ENCODE peak calls at places on chromosomes 1 and 21, in five cellular contexts. One of them, this sample, is unnamed.

GRCh38 chr1:215878843-215879242 is 311.7 kb downstream of the KCTD3 start:
- DNase-seq in glutamatergic neuron: no peak
- DNase-seq in natural killer cell: no peak
- DNase-seq in fibroblast of mammary gland: no peak
- DNase-seq in astrocyte: no peak
- DNase-seq in this sample: no peak

GRCh38 chr1:233295775-233296322 is 324 bp upstream of the PCNX2 start:
- DNase-seq in natural killer cell: no peak
- DNase-seq in fibroblast of mammary gland: peak
- DNase-seq in astrocyte: no peak
- DNase-seq in glutamatergic neuron: peak
- DNase-seq in this sample: no peak

GRCh38 chr1:225998560-225999226 is 450 bp downstream of the SDE2 start:
- DNase-seq in fibroblast of mammary gland: peak
- DNase-seq in natural killer cell: no peak
- DNase-seq in astrocyte: peak
- DNase-seq in glutamatergic neuron: no peak
- DNase-seq in this sample: no peak

GRCh38 chr1:176241385-176242015 is 34.4 kb upstream of the COP1 start:
- DNase-seq in astrocyte: peak
- DNase-seq in fibroblast of mammary gland: peak
- DNase-seq in glutamatergic neuron: no peak
- DNase-seq in natural killer cell: no peak
- DNase-seq in this sample: no peak

GRCh38 chr1:172357753-172358152 is 62.7 kb upstream of the C1orf105 start:
- DNase-seq in glutamatergic neuron: no peak
- DNase-seq in fibroblast of mammary gland: no peak
- DNase-seq in astrocyte: no peak
- DNase-seq in natural killer cell: no peak
- DNase-seq in this sample: no peak

GRCh38 chr1:58045094-58045493 is 501.4 kb downstream of the OMA1 start:
- DNase-seq in glutamatergic neuron: no peak
- DNase-seq in astrocyte: no peak
- DNase-seq in fibroblast of mammary gland: no peak
- DNase-seq in natural killer cell: no peak
- DNase-seq in this sample: no peak

GRCh38 chr1:61170328-61171238 is 88.2 kb downstream of the NFIA start:
- DNase-seq in astrocyte: no peak
- DNase-seq in fibroblast of mammary gland: peak
- DNase-seq in natural killer cell: no peak
- DNase-seq in glutamatergic neuron: no peak
- DNase-seq in this sample: no peak

GRCh38 chr1:112172294-112172882 is 182.9 kb upstream of the KCND3 start:
- DNase-seq in natural killer cell: no peak
- DNase-seq in glutamatergic neuron: no peak
- DNase-seq in astrocyte: peak
- DNase-seq in fibroblast of mammary gland: peak
- DNase-seq in this sample: no peak

GRCh38 chr1:244383278-244383884 is 68.3 kb downstream of the ADSS2 start:
- DNase-seq in fibroblast of mammary gland: no peak
- DNase-seq in glutamatergic neuron: no peak
- DNase-seq in astrocyte: no peak
- DNase-seq in natural killer cell: no peak
- DNase-seq in this sample: no peak

GRCh38 chr1:218299416-218299815 is 14.3 kb downstream of the RRP15 start:
- DNase-seq in astrocyte: peak
- DNase-seq in glutamatergic neuron: no peak
- DNase-seq in natural killer cell: no peak
- DNase-seq in fibroblast of mammary gland: peak
- DNase-seq in this sample: no peak

GRCh38 chr1:161932668-161933067 is 91.0 kb downstream of the OLFML2B start:
- DNase-seq in astrocyte: no peak
- DNase-seq in natural killer cell: no peak
- DNase-seq in glutamatergic neuron: no peak
- DNase-seq in fibroblast of mammary gland: peak
- DNase-seq in this sample: no peak

GRCh38 chr1:10212476-10212875 is 2.1 kb downstream of the KIF1B start:
- DNase-seq in glutamatergic neuron: no peak
- DNase-seq in fibroblast of mammary gland: no peak
- DNase-seq in astrocyte: no peak
- DNase-seq in natural killer cell: no peak
- DNase-seq in this sample: no peak

GRCh38 chr1:221439008-221439733 is 302.7 kb downstream of the DUSP10 start:
- DNase-seq in astrocyte: peak
- DNase-seq in natural killer cell: no peak
- DNase-seq in fibroblast of mammary gland: peak
- DNase-seq in glutamatergic neuron: no peak
- DNase-seq in this sample: no peak

GRCh38 chr21:36929622-36930021 is 36.8 kb downstream of the HLCS start:
- DNase-seq in glutamatergic neuron: no peak
- DNase-seq in fibroblast of mammary gland: peak
- DNase-seq in natural killer cell: no peak
- DNase-seq in astrocyte: no peak
- DNase-seq in this sample: no peak

GRCh38 chr1:11178021-11179015 is 10.8 kb upstream of the ANGPTL7 start:
- DNase-seq in natural killer cell: no peak
- DNase-seq in fibroblast of mammary gland: peak
- DNase-seq in glutamatergic neuron: no peak
- DNase-seq in astrocyte: peak
- DNase-seq in this sample: no peak

GRCh38 chr1:17551755-17552234 is 12.3 kb downstream of the ARHGEF10L start:
- DNase-seq in natural killer cell: no peak
- DNase-seq in glutamatergic neuron: peak
- DNase-seq in fibroblast of mammary gland: peak
- DNase-seq in astrocyte: no peak
- DNase-seq in this sample: no peak

GRCh38 chr21:15333943-15334342 is 269.1 kb upstream of the NRIP1 start:
- DNase-seq in fibroblast of mammary gland: no peak
- DNase-seq in natural killer cell: no peak
- DNase-seq in astrocyte: no peak
- DNase-seq in glutamatergic neuron: no peak
- DNase-seq in this sample: no peak

GRCh38 chr1:153612755-153613331 is at the start of gene S100A16:
- DNase-seq in natural killer cell: no peak
- DNase-seq in glutamatergic neuron: no peak
- DNase-seq in astrocyte: peak
- DNase-seq in fibroblast of mammary gland: peak
- DNase-seq in this sample: no peak

GRCh38 chr1:243882276-243882675 is 32.2 kb upstream of the AKT3 start:
- DNase-seq in natural killer cell: no peak
- DNase-seq in fibroblast of mammary gland: peak
- DNase-seq in glutamatergic neuron: no peak
- DNase-seq in astrocyte: peak
- DNase-seq in this sample: no peak

GRCh38 chr1:41894778-41895483 is 23.8 kb downstream of the HIVEP3 start:
- DNase-seq in astrocyte: no peak
- DNase-seq in glutamatergic neuron: no peak
- DNase-seq in natural killer cell: no peak
- DNase-seq in fibroblast of mammary gland: no peak
- DNase-seq in this sample: no peak

GRCh38 chr1:60000625-60001024 is 72.9 kb downstream of the C1orf87 start:
- DNase-seq in natural killer cell: no peak
- DNase-seq in glutamatergic neuron: no peak
- DNase-seq in astrocyte: no peak
- DNase-seq in fibroblast of mammary gland: no peak
- DNase-seq in this sample: no peak

GRCh38 chr21:34132202-34132601 is 58.8 kb downstream of the MRPS6 start:
- DNase-seq in glutamatergic neuron: no peak
- DNase-seq in natural killer cell: no peak
- DNase-seq in astrocyte: no peak
- DNase-seq in fibroblast of mammary gland: no peak
- DNase-seq in this sample: no peak

GRCh38 chr1:235557495-235557894 is 53.2 kb upstream of the B3GALNT2 start:
- DNase-seq in fibroblast of mammary gland: no peak
- DNase-seq in astrocyte: no peak
- DNase-seq in natural killer cell: no peak
- DNase-seq in glutamatergic neuron: peak
- DNase-seq in this sample: no peak

GRCh38 chr1:208029381-208030319 is 118.7 kb upstream of the CD34 start:
- DNase-seq in astrocyte: peak
- DNase-seq in fibroblast of mammary gland: peak
- DNase-seq in natural killer cell: no peak
- DNase-seq in glutamatergic neuron: no peak
- DNase-seq in this sample: no peak

GRCh38 chr1:230303822-230304221 is 122.3 kb downstream of the PGBD5 start:
- DNase-seq in natural killer cell: no peak
- DNase-seq in astrocyte: peak
- DNase-seq in fibroblast of mammary gland: peak
- DNase-seq in glutamatergic neuron: no peak
- DNase-seq in this sample: no peak

GRCh38 chr1:230300322-230301301 is 125.5 kb downstream of the PGBD5 start:
- DNase-seq in astrocyte: no peak
- DNase-seq in natural killer cell: no peak
- DNase-seq in glutamatergic neuron: no peak
- DNase-seq in fibroblast of mammary gland: no peak
- DNase-seq in this sample: no peak

GRCh38 chr1:230301820-230302219 is 124.3 kb downstream of the PGBD5 start:
- DNase-seq in astrocyte: no peak
- DNase-seq in glutamatergic neuron: no peak
- DNase-seq in fibroblast of mammary gland: no peak
- DNase-seq in natural killer cell: no peak
- DNase-seq in this sample: no peak

GRCh38 chr1:230301322-230301721 is 124.8 kb downstream of the PGBD5 start:
- DNase-seq in fibroblast of mammary gland: no peak
- DNase-seq in natural killer cell: no peak
- DNase-seq in glutamatergic neuron: no peak
- DNase-seq in astrocyte: no peak
- DNase-seq in this sample: no peak

DNA sequence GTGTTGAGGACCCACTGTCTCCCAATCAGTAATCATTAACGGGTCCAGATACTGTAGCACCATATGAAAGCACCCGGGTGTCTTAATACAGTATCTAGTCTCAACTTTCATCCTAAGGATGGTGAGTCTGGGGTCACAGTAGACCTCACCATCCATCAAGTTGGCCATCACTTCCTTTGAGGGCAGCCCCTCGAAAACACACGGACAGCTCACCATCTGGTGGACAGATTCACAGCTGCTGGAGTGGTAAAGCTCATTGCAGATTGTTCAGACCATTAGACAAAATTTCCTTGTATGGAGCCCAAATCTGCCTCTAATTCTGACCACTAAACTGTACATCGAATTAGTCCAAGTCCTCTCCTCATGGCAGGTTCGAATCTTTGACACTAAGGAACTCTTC is 123.1 kb downstream of the PGBD5 start:
- DNase-seq in natural killer cell: no peak
- DNase-seq in astrocyte: no peak
- DNase-seq in fibroblast of mammary gland: peak
- DNase-seq in glutamatergic neuron: no peak
- DNase-seq in this sample: no peak
- TF ChIP-seq CTCF in natural killer cell: no peak
- TF ChIP-seq CTCF in astrocyte: no peak
- TF ChIP-seq CTCF in fibroblast of mammary gland: no peak
- TF ChIP-seq CTCF in glutamatergic neuron: no peak
- TF ChIP-seq CTCF in this sample: peak

GRCh38 chr1:189803364-189803763 is 674.3 kb downstream of the BRINP3 start:
- DNase-seq in fibroblast of mammary gland: no peak
- DNase-seq in natural killer cell: no peak
- DNase-seq in glutamatergic neuron: no peak
- DNase-seq in astrocyte: no peak
- DNase-seq in this sample: no peak
- TF ChIP-seq CTCF in fibroblast of mammary gland: no peak
- TF ChIP-seq CTCF in natural killer cell: no peak
- TF ChIP-seq CTCF in glutamatergic neuron: no peak
- TF ChIP-seq CTCF in astrocyte: no peak
- TF ChIP-seq CTCF in this sample: no peak

GRCh38 chr1:7469255-7469938 is 301.7 kb upstream of the VAMP3 start:
- DNase-seq in astrocyte: peak
- DNase-seq in natural killer cell: no peak
- DNase-seq in glutamatergic neuron: no peak
- DNase-seq in fibroblast of mammary gland: peak
- DNase-seq in this sample: no peak
- TF ChIP-seq CTCF in astrocyte: no peak
- TF ChIP-seq CTCF in natural killer cell: no peak
- TF ChIP-seq CTCF in glutamatergic neuron: no peak
- TF ChIP-seq CTCF in fibroblast of mammary gland: no peak
- TF ChIP-seq CTCF in this sample: no peak

GRCh38 chr1:234373064-234373937 is at the start of gene COA6:
- DNase-seq in natural killer cell: peak
- DNase-seq in glutamatergic neuron: peak
- DNase-seq in fibroblast of mammary gland: peak
- DNase-seq in astrocyte: peak
- DNase-seq in this sample: peak
- TF ChIP-seq CTCF in natural killer cell: no peak
- TF ChIP-seq CTCF in glutamatergic neuron: no peak
- TF ChIP-seq CTCF in fibroblast of mammary gland: no peak
- TF ChIP-seq CTCF in astrocyte: no peak
- TF ChIP-seq CTCF in this sample: peak

GRCh38 chr1:27218736-27219135 is 15.7 kb upstream of the WDTC1 start:
- DNase-seq in glutamatergic neuron: no peak
- DNase-seq in natural killer cell: no peak
- DNase-seq in astrocyte: no peak
- DNase-seq in fibroblast of mammary gland: no peak
- DNase-seq in this sample: no peak
- TF ChIP-seq CTCF in glutamatergic neuron: no peak
- TF ChIP-seq CTCF in natural killer cell: no peak
- TF ChIP-seq CTCF in astrocyte: no peak
- TF ChIP-seq CTCF in fibroblast of mammary gland: no peak
- TF ChIP-seq CTCF in this sample: no peak

GRCh38 chr21:46097826-46098286 is at the start of gene COL6A2:
- DNase-seq in glutamatergic neuron: peak
- DNase-seq in astrocyte: no peak
- DNase-seq in natural killer cell: peak
- DNase-seq in fibroblast of mammary gland: peak
- DNase-seq in this sample: peak
- TF ChIP-seq CTCF in glutamatergic neuron: no peak
- TF ChIP-seq CTCF in astrocyte: no peak
- TF ChIP-seq CTCF in natural killer cell: no peak
- TF ChIP-seq CTCF in fibroblast of mammary gland: no peak
- TF ChIP-seq CTCF in this sample: peak

GRCh38 chr21:14213164-14213563 is 2.4 kb upstream of the LIPI start:
- DNase-seq in glutamatergic neuron: no peak
- DNase-seq in fibroblast of mammary gland: no peak
- DNase-seq in astrocyte: no peak
- DNase-seq in natural killer cell: no peak
- DNase-seq in this sample: no peak

GRCh38 chr21:14210738-14211137 is at the start of gene LIPI:
- DNase-seq in glutamatergic neuron: no peak
- DNase-seq in fibroblast of mammary gland: no peak
- DNase-seq in natural killer cell: no peak
- DNase-seq in astrocyte: no peak
- DNase-seq in this sample: no peak

DNA sequence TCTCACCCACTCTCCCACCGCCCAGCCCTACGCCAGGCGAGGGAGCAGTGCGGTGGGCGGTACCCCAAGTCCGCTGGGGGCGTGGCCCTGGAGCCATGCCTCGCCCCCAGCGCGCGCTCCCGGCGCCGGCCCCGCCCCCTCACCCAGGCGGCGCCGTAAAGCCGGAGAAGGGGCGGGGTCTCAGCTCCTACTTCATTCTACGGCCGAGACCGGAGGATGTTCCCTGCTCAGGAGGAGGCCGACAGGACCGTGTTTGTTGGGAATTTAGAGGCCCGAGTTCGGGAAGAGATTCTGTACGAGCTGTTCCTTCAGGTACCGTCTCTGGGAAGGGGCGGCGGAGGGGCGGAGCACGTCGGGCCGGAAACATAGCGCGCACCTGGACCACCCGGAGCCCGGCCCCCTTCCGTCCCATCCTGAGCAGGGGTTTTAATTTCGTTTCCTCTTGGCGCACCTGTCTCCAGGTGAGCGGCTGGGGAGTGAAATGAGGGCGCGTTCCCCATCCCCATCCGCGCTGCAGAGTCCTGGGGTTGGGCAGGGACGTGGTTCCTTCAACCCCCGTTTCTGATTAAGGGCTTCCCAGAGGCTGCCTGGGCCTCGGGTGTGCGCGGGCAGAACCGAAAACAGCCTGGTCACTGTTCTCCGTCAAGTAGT is at the start of gene RBM11:
- DNase-seq in natural killer cell: peak
- DNase-seq in astrocyte: no peak
- DNase-seq in glutamatergic neuron: peak
- DNase-seq in fibroblast of mammary gland: peak
- DNase-seq in this sample: peak
- TF ChIP-seq CTCF in natural killer cell: no peak
- TF ChIP-seq CTCF in astrocyte: no peak
- TF ChIP-seq CTCF in glutamatergic neuron: no peak
- TF ChIP-seq CTCF in fibroblast of mammary gland: no peak
- TF ChIP-seq CTCF in this sample: no peak